ENCODE peak calls at places on chromosomes 7 and 10, in four cellular contexts. T, E, D and P are unnamed samples.

GRCh38 chr10:77774940-77775391 is 137.4 kb upstream of the KCNMA1 start:
- DNase-seq in T (no peak), E (no peak), D (peak), P (no peak)

GRCh38 chr7:155778349-155778748 is 33.9 kb downstream of the SHH start:
- DNase-seq in T (no peak), E (no peak), D (no peak), P (no peak)

GRCh38 chr7:81607987-81608386 is 161.9 kb downstream of the HGF start:
- DNase-seq in T (no peak), E (no peak), D (no peak), P (no peak)

GRCh38 chr10:80277016-80277415 is 12.4 kb downstream of the MAT1A start:
- DNase-seq in T (no peak), E (no peak), D (no peak), P (no peak)

GRCh38 chr10:4082851-4083250 is 297.8 kb upstream of the KLF6 start:
- DNase-seq in T (no peak), E (no peak), D (no peak), P (no peak)

GRCh38 chr7:67553378-67553777 is 556.7 kb downstream of the TYW1 start:
- DNase-seq in T (no peak), E (no peak), D (peak), P (no peak)

GRCh38 chr10:86693721-86694369 is 25.5 kb downstream of the LDB3 start:
- DNase-seq in T (peak), E (peak), D (peak), P (peak)

GRCh38 chr10:80204801-80205477 is 398 bp downstream of the ANXA11 start:
- DNase-seq in T (no peak), E (peak), D (no peak), P (peak)

GRCh38 chr10:74677951-74678350 is 148.4 kb upstream of the KAT6B start:
- DNase-seq in T (no peak), E (no peak), D (no peak), P (no peak)

GRCh38 chr10:69404786-69405185 is 11.9 kb downstream of the TACR2 start:
- DNase-seq in T (no peak), E (no peak), D (no peak), P (no peak)

GRCh38 chr7:159034988-159035387 is 109.7 kb downstream of the VIPR2 start:
- DNase-seq in T (no peak), E (no peak), D (no peak), P (no peak)

GRCh38 chr10:97063983-97064837 is 121.5 kb downstream of the SLIT1 start:
- DNase-seq in T (no peak), E (no peak), D (no peak), P (no peak)

GRCh38 chr10:36888925-36889573 is 236.3 kb upstream of the ANKRD30A start:
- DNase-seq in T (peak), E (peak), D (peak), P (peak)

GRCh38 chr10:125146791-125147604 is 13.4 kb downstream of the CTBP2 start:
- DNase-seq in T (no peak), E (no peak), D (no peak), P (no peak)

GRCh38 chr7:18995270-18995671 is 122.2 kb downstream of the TWIST1 start:
- DNase-seq in T (no peak), E (no peak), D (no peak), P (no peak)
- TF ChIP-seq SP1 in T (no peak), E (no peak), D (no peak), P (no peak)

GRCh38 chr7:20738517-20739481 is 47.9 kb downstream of the SP8 start:
- DNase-seq in T (no peak), E (no peak), D (peak), P (no peak)
- TF ChIP-seq ELF4 in T (no peak), E (no peak), D (no peak), P (no peak)

GRCh38 chr7:70317356-70317755 is 719.1 kb downstream of the AUTS2 start:
- DNase-seq in T (no peak), E (no peak), D (no peak), P (no peak)

GRCh38 chr7:70312336-70312735 is 714.1 kb downstream of the AUTS2 start:
- DNase-seq in T (no peak), E (no peak), D (no peak), P (no peak)

GRCh38 chr7:70314221-70314620 is 715.9 kb downstream of the AUTS2 start:
- DNase-seq in T (no peak), E (no peak), D (no peak), P (no peak)

GRCh38 chr7:70316745-70317144 is 718.5 kb downstream of the AUTS2 start:
- DNase-seq in T (no peak), E (no peak), D (no peak), P (no peak)

DNA sequence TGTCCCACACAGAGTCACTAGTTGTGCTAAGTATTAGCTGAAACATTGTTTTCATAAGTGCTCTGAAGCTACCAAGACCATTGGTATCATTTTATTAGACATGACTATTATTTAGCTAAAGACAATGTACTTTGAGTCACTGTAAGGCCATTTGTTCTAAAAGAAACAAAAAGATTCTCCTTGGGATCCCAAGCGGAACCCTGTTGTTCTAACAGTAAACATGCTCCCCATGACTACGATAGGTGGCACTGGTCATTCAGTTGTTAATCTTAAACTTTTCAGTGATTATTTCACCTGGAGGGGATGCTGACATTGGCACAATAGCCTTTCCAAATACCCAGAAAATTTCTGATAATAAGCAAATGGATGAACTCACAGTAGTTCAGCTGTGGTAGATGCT is 715.0 kb downstream of the AUTS2 start:
- DNase-seq in T (no peak), E (no peak), D (no peak), P (no peak)
- TF ChIP-seq SP1 in T (no peak), E (no peak), D (no peak), P (no peak)

DNA sequence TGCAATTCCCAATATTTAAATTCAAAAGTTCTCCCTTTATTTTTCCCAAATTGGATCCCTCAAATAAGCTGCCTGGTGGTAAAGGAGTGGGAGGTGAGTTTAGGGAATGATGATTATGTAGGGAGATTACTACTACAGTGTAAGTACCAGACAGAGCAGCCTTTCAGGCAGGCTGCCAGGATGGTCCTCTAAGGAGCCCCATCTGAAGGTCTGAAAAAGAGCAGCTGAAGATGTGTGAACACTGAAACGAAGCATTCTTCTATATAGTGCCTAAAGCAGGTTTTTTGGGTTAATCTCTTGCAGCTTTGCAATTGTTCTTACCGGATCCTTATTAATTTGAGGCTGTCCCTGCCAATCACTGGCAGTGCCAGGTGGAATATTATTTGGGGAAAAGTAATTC is 84.7 kb downstream of the CREB5 start:
- DNase-seq in T (no peak), E (no peak), D (no peak), P (no peak)
- TF ChIP-seq ELF4 in T (no peak), E (no peak), D (no peak), P (no peak)

GRCh38 chr10:30784896-30785605 is 155.5 kb upstream of the LYZL2 start:
- DNase-seq in T (peak), E (no peak), D (no peak), P (peak)
- TF ChIP-seq SP1 in T (peak), E (no peak), D (no peak), P (no peak)

GRCh38 chr7:1940863-1941262 is 270.8 kb downstream of the ELFN1 start:
- DNase-seq in T (no peak), E (peak), D (no peak), P (no peak)
- TF ChIP-seq ELF4 in T (no peak), E (no peak), D (no peak), P (no peak)

GRCh38 chr10:132293416-132294195 is 14.1 kb downstream of the STK32C start:
- DNase-seq in T (peak), E (no peak), D (no peak), P (no peak)
- TF ChIP-seq SP1 in T (no peak), E (no peak), D (no peak), P (no peak)